ENCODE peak calls at places on chromosomes 11 and 22, in ten cellular contexts. One of them, this sample, is unnamed.

GRCh38 chr22:35634015-35634414 is 14.2 kb upstream of the APOL6 start:
- DNase-seq in heart right ventricle: no peak
- DNase-seq in HL-60: no peak
- DNase-seq in foreskin fibroblast: no peak
- DNase-seq in transverse colon: no peak
- DNase-seq in colonic mucosa: no peak
- DNase-seq in astrocyte of the spinal cord: no peak
- DNase-seq in IMR-90: no peak
- DNase-seq in esophagus squamous epithelium: no peak
- DNase-seq in mammary epithelial cell: no peak
- DNase-seq in this sample: no peak

GRCh38 chr11:70090989-70091388 is 12.9 kb downstream of the ANO1 start:
- DNase-seq in heart right ventricle: peak
- DNase-seq in HL-60: no peak
- DNase-seq in foreskin fibroblast: no peak
- DNase-seq in transverse colon: no peak
- DNase-seq in colonic mucosa: no peak
- DNase-seq in astrocyte of the spinal cord: no peak
- DNase-seq in IMR-90: peak
- DNase-seq in esophagus squamous epithelium: no peak
- DNase-seq in mammary epithelial cell: no peak
- DNase-seq in this sample: no peak

GRCh38 chr11:12524865-12525264 is 147.5 kb downstream of the PARVA start:
- DNase-seq in heart right ventricle: no peak
- DNase-seq in HL-60: no peak
- DNase-seq in foreskin fibroblast: no peak
- DNase-seq in transverse colon: no peak
- DNase-seq in colonic mucosa: no peak
- DNase-seq in astrocyte of the spinal cord: no peak
- DNase-seq in IMR-90: no peak
- DNase-seq in esophagus squamous epithelium: no peak
- DNase-seq in mammary epithelial cell: no peak
- DNase-seq in this sample: no peak

GRCh38 chr11:1669546-1670218 is 27.3 kb upstream of the KRTAP5-6 start:
- DNase-seq in heart right ventricle: no peak
- DNase-seq in HL-60: no peak
- DNase-seq in foreskin fibroblast: no peak
- DNase-seq in transverse colon: no peak
- DNase-seq in colonic mucosa: no peak
- DNase-seq in astrocyte of the spinal cord: no peak
- DNase-seq in IMR-90: no peak
- DNase-seq in esophagus squamous epithelium: no peak
- DNase-seq in mammary epithelial cell: no peak
- DNase-seq in this sample: no peak

GRCh38 chr11:33941637-33942160 is 49.8 kb upstream of the LMO2 start:
- DNase-seq in heart right ventricle: peak
- DNase-seq in HL-60: peak
- DNase-seq in foreskin fibroblast: no peak
- DNase-seq in transverse colon: no peak
- DNase-seq in colonic mucosa: no peak
- DNase-seq in astrocyte of the spinal cord: peak
- DNase-seq in IMR-90: no peak
- DNase-seq in esophagus squamous epithelium: no peak
- DNase-seq in mammary epithelial cell: no peak
- DNase-seq in this sample: no peak

GRCh38 chr11:1749787-1750351 is 526 bp downstream of the IFITM10 start:
- DNase-seq in heart right ventricle: no peak
- DNase-seq in HL-60: no peak
- DNase-seq in foreskin fibroblast: peak
- DNase-seq in transverse colon: peak
- DNase-seq in colonic mucosa: no peak
- DNase-seq in astrocyte of the spinal cord: peak
- DNase-seq in IMR-90: peak
- DNase-seq in esophagus squamous epithelium: no peak
- DNase-seq in mammary epithelial cell: peak
- DNase-seq in this sample: peak

GRCh38 chr11:86486261-86487030 is 111.8 kb downstream of the CCDC81 start:
- DNase-seq in heart right ventricle: no peak
- DNase-seq in HL-60: no peak
- DNase-seq in foreskin fibroblast: no peak
- DNase-seq in transverse colon: no peak
- DNase-seq in colonic mucosa: peak
- DNase-seq in astrocyte of the spinal cord: no peak
- DNase-seq in IMR-90: no peak
- DNase-seq in esophagus squamous epithelium: no peak
- DNase-seq in mammary epithelial cell: no peak
- DNase-seq in this sample: no peak

GRCh38 chr11:79708319-79708928 is 267.6 kb upstream of the TENM4 start:
- DNase-seq in heart right ventricle: peak
- DNase-seq in HL-60: peak
- DNase-seq in foreskin fibroblast: no peak
- DNase-seq in transverse colon: peak
- DNase-seq in colonic mucosa: peak
- DNase-seq in astrocyte of the spinal cord: peak
- DNase-seq in IMR-90: peak
- DNase-seq in esophagus squamous epithelium: no peak
- DNase-seq in mammary epithelial cell: peak
- DNase-seq in this sample: peak

DNA sequence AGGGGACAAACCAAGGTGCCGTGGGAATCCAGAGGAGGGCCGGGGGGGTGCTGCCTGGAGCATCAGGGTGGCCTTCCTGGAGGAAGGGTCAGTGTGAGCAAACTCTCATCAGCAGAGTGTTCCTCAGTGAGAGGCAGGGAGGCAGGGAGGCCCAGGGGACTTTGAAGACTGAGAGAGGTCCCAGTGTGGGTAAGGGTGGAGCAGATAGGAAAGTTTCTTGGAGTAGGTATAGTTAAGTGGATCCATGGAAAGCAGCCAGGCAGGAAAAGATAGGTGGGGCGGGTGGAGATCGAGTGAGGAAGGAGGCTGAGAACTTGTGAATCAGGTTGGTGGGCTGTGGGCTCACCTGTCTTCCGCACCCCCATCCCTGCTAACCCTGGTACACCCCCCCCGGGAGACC is 9.3 kb downstream of the UPK3A start:
- DNase-seq in heart right ventricle: no peak
- DNase-seq in HL-60: no peak
- DNase-seq in foreskin fibroblast: no peak
- DNase-seq in transverse colon: no peak
- DNase-seq in colonic mucosa: no peak
- DNase-seq in astrocyte of the spinal cord: no peak
- DNase-seq in IMR-90: no peak
- DNase-seq in esophagus squamous epithelium: no peak
- DNase-seq in mammary epithelial cell: no peak
- DNase-seq in this sample: no peak
- TF ChIP-seq CTCF in heart right ventricle: no peak
- TF ChIP-seq CTCF in HL-60: no peak
- TF ChIP-seq CTCF in foreskin fibroblast: no peak
- TF ChIP-seq CTCF in transverse colon: no peak
- TF ChIP-seq CTCF in colonic mucosa: no peak
- TF ChIP-seq CTCF in astrocyte of the spinal cord: no peak
- TF ChIP-seq CTCF in IMR-90: no peak
- TF ChIP-seq CTCF in esophagus squamous epithelium: no peak
- TF ChIP-seq CTCF in mammary epithelial cell: no peak
- TF ChIP-seq CTCF in this sample: no peak

GRCh38 chr11:3838504-3838903 is 2.3 kb downstream of the RHOG start:
- DNase-seq in heart right ventricle: no peak
- DNase-seq in HL-60: peak
- DNase-seq in foreskin fibroblast: no peak
- DNase-seq in transverse colon: no peak
- DNase-seq in colonic mucosa: no peak
- DNase-seq in astrocyte of the spinal cord: no peak
- DNase-seq in IMR-90: no peak
- DNase-seq in esophagus squamous epithelium: no peak
- DNase-seq in mammary epithelial cell: no peak
- DNase-seq in this sample: no peak

GRCh38 chr11:3835752-3836151 is 5.0 kb downstream of the RHOG start:
- DNase-seq in heart right ventricle: peak
- DNase-seq in HL-60: peak
- DNase-seq in foreskin fibroblast: no peak
- DNase-seq in transverse colon: no peak
- DNase-seq in colonic mucosa: no peak
- DNase-seq in astrocyte of the spinal cord: no peak
- DNase-seq in IMR-90: no peak
- DNase-seq in esophagus squamous epithelium: no peak
- DNase-seq in mammary epithelial cell: no peak
- DNase-seq in this sample: no peak

GRCh38 chr11:3835100-3835485 is 5.7 kb downstream of the RHOG start:
- DNase-seq in heart right ventricle: no peak
- DNase-seq in HL-60: peak
- DNase-seq in foreskin fibroblast: no peak
- DNase-seq in transverse colon: peak
- DNase-seq in colonic mucosa: no peak
- DNase-seq in astrocyte of the spinal cord: no peak
- DNase-seq in IMR-90: peak
- DNase-seq in esophagus squamous epithelium: no peak
- DNase-seq in mammary epithelial cell: no peak
- DNase-seq in this sample: peak

GRCh38 chr11:3837793-3838192 is 3.0 kb downstream of the RHOG start:
- DNase-seq in heart right ventricle: peak
- DNase-seq in HL-60: peak
- DNase-seq in foreskin fibroblast: peak
- DNase-seq in transverse colon: peak
- DNase-seq in colonic mucosa: peak
- DNase-seq in astrocyte of the spinal cord: no peak
- DNase-seq in IMR-90: no peak
- DNase-seq in esophagus squamous epithelium: no peak
- DNase-seq in mammary epithelial cell: no peak
- DNase-seq in this sample: peak

DNA sequence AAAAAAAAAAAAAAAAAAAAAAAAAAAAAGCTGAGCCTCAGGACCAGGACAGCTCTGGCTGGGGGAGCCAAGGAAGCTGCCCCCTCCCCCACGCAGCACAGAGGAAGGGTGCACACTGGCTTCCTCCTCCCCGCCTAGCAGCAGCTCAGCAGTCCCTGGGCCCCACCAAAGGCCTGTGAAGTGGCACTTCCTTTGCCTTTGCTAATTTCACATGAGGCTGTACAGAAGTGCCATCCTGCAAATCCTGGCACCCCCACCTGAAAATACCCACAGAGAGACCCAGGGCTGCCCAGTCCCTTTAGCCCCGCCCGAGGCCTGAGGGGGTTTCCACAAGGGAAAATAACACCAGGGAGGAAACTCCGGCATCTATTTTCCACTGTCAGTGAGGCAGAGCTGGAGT is 3.9 kb downstream of the RHOG start:
- DNase-seq in heart right ventricle: peak
- DNase-seq in HL-60: peak
- DNase-seq in foreskin fibroblast: no peak
- DNase-seq in transverse colon: peak
- DNase-seq in colonic mucosa: no peak
- DNase-seq in astrocyte of the spinal cord: no peak
- DNase-seq in IMR-90: no peak
- DNase-seq in esophagus squamous epithelium: no peak
- DNase-seq in mammary epithelial cell: no peak
- DNase-seq in this sample: no peak
- H3K4me3 ChIP-seq in heart right ventricle: peak
- H3K4me3 ChIP-seq in HL-60: peak
- H3K4me3 ChIP-seq in foreskin fibroblast: no peak
- H3K4me3 ChIP-seq in transverse colon: peak
- H3K4me3 ChIP-seq in colonic mucosa: no peak
- H3K4me3 ChIP-seq in astrocyte of the spinal cord: no peak
- H3K4me3 ChIP-seq in IMR-90: no peak
- H3K4me3 ChIP-seq in esophagus squamous epithelium: no peak
- H3K4me3 ChIP-seq in mammary epithelial cell: no peak
- H3K4me3 ChIP-seq in this sample: no peak

DNA sequence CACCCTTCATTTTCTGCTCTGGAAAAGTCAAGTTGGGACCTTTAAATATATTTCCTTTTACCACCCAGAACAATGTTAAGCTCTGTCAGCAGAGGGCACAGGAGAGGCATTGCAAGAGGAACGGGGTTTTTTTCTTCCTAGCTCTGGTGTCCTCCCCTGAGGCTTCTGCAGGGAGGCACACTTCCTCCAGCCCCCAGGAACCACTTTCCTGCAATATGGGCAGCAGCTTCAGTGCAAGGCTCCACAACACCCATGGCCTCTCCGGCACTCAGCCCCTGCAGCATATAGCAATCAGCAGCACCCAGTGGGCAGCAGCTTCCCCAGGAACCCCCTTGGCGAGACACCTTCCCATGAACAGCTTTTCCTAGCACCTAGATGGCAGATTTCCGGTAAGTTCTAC is 101.4 kb downstream of the SYT9 start:
- DNase-seq in heart right ventricle: peak
- DNase-seq in HL-60: peak
- DNase-seq in foreskin fibroblast: peak
- DNase-seq in transverse colon: peak
- DNase-seq in colonic mucosa: peak
- DNase-seq in astrocyte of the spinal cord: no peak
- DNase-seq in IMR-90: no peak
- DNase-seq in esophagus squamous epithelium: no peak
- DNase-seq in mammary epithelial cell: peak
- DNase-seq in this sample: peak
- TF ChIP-seq CTCF in heart right ventricle: no peak
- TF ChIP-seq CTCF in HL-60: peak
- TF ChIP-seq CTCF in foreskin fibroblast: peak
- TF ChIP-seq CTCF in transverse colon: peak
- TF ChIP-seq CTCF in colonic mucosa: peak
- TF ChIP-seq CTCF in astrocyte of the spinal cord: no peak
- TF ChIP-seq CTCF in IMR-90: peak
- TF ChIP-seq CTCF in esophagus squamous epithelium: peak
- TF ChIP-seq CTCF in mammary epithelial cell: peak
- TF ChIP-seq CTCF in this sample: peak

GRCh38 chr11:111325259-111325658 is 26.9 kb downstream of the POU2AF3 start:
- DNase-seq in heart right ventricle: no peak
- DNase-seq in HL-60: no peak
- DNase-seq in foreskin fibroblast: no peak
- DNase-seq in transverse colon: no peak
- DNase-seq in colonic mucosa: no peak
- DNase-seq in astrocyte of the spinal cord: no peak
- DNase-seq in IMR-90: no peak
- DNase-seq in esophagus squamous epithelium: no peak
- DNase-seq in mammary epithelial cell: no peak
- DNase-seq in this sample: no peak

GRCh38 chr11:111320728-111321568 is 22.6 kb downstream of the POU2AF3 start:
- DNase-seq in heart right ventricle: no peak
- DNase-seq in HL-60: no peak
- DNase-seq in foreskin fibroblast: no peak
- DNase-seq in transverse colon: no peak
- DNase-seq in colonic mucosa: no peak
- DNase-seq in astrocyte of the spinal cord: no peak
- DNase-seq in IMR-90: no peak
- DNase-seq in esophagus squamous epithelium: no peak
- DNase-seq in mammary epithelial cell: no peak
- DNase-seq in this sample: no peak

GRCh38 chr11:111326824-111327223 is 28.5 kb downstream of the POU2AF3 start:
- DNase-seq in heart right ventricle: no peak
- DNase-seq in HL-60: no peak
- DNase-seq in foreskin fibroblast: no peak
- DNase-seq in transverse colon: no peak
- DNase-seq in colonic mucosa: no peak
- DNase-seq in astrocyte of the spinal cord: no peak
- DNase-seq in IMR-90: no peak
- DNase-seq in esophagus squamous epithelium: no peak
- DNase-seq in mammary epithelial cell: no peak
- DNase-seq in this sample: no peak

GRCh38 chr11:111322534-111322933 is 24.2 kb downstream of the POU2AF3 start:
- DNase-seq in heart right ventricle: no peak
- DNase-seq in HL-60: no peak
- DNase-seq in foreskin fibroblast: no peak
- DNase-seq in transverse colon: no peak
- DNase-seq in colonic mucosa: no peak
- DNase-seq in astrocyte of the spinal cord: no peak
- DNase-seq in IMR-90: no peak
- DNase-seq in esophagus squamous epithelium: no peak
- DNase-seq in mammary epithelial cell: no peak
- DNase-seq in this sample: peak

DNA sequence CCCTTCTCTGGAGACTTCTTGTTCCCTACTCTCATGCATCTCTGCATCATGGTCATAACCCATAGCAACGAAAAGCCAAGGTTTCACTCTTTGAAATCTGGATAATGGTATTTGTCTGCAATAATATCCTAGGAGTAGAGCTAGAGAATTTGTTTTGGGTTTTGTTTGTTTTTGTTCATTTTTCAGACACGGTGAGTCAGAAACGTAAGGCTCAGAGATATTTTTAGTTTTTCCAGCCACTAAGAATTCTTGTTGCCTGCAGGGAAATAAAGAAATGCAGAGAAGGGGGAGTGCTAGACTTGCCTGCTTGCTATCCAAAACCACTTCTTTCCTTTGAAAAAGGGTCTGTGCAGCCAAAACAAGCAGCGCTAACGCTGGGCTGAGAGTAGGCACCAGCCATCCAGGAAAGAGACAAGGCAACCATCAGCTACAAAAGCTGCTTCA is 26.0 kb downstream of the POU2AF3 start:
- DNase-seq in heart right ventricle: no peak
- DNase-seq in HL-60: no peak
- DNase-seq in foreskin fibroblast: no peak
- DNase-seq in transverse colon: no peak
- DNase-seq in colonic mucosa: no peak
- DNase-seq in astrocyte of the spinal cord: peak
- DNase-seq in IMR-90: peak
- DNase-seq in esophagus squamous epithelium: no peak
- DNase-seq in mammary epithelial cell: no peak
- DNase-seq in this sample: no peak
- H3K4me3 ChIP-seq in heart right ventricle: no peak
- H3K4me3 ChIP-seq in HL-60: no peak
- H3K4me3 ChIP-seq in foreskin fibroblast: no peak
- H3K4me3 ChIP-seq in transverse colon: no peak
- H3K4me3 ChIP-seq in colonic mucosa: no peak
- H3K4me3 ChIP-seq in astrocyte of the spinal cord: no peak
- H3K4me3 ChIP-seq in IMR-90: no peak
- H3K4me3 ChIP-seq in esophagus squamous epithelium: no peak
- H3K4me3 ChIP-seq in mammary epithelial cell: no peak
- H3K4me3 ChIP-seq in this sample: no peak